ENCODE peak calls at places on chromosomes 6 and 20, in four cellular contexts. One of them, this sample, is unnamed.

GRCh38 chr20:32036716-32037355 is 15.2 kb upstream of the HCK start:
- DNase-seq in K562: no peak
- DNase-seq in SK-N-SH: no peak
- DNase-seq in WTC11: no peak
- DNase-seq in this sample: no peak

GRCh38 chr6:170174771-170175643 is 115.9 kb downstream of the DLL1 start:
- DNase-seq in K562: no peak
- DNase-seq in SK-N-SH: peak
- DNase-seq in WTC11: no peak
- DNase-seq in this sample: no peak

GRCh38 chr6:15607603-15608002 is 55.2 kb downstream of the DTNBP1 start:
- DNase-seq in K562: no peak
- DNase-seq in SK-N-SH: no peak
- DNase-seq in WTC11: no peak
- DNase-seq in this sample: no peak

GRCh38 chr6:32153835-32154513 is at the start of gene PPT2:
- DNase-seq in K562: peak
- DNase-seq in SK-N-SH: peak
- DNase-seq in WTC11: peak
- DNase-seq in this sample: peak

GRCh38 chr6:125312478-125312877 is 10.7 kb upstream of the HDDC2 start:
- DNase-seq in K562: no peak
- DNase-seq in SK-N-SH: no peak
- DNase-seq in WTC11: no peak
- DNase-seq in this sample: no peak

GRCh38 chr6:74871757-74872156 is 334.1 kb downstream of the COL12A1 start:
- DNase-seq in K562: no peak
- DNase-seq in SK-N-SH: no peak
- DNase-seq in WTC11: no peak
- DNase-seq in this sample: no peak

GRCh38 chr6:39979461-39980328 is 45.4 kb upstream of the MOCS1 start:
- DNase-seq in K562: no peak
- DNase-seq in SK-N-SH: no peak
- DNase-seq in WTC11: no peak
- DNase-seq in this sample: no peak

GRCh38 chr6:11229267-11230043 is 3.0 kb downstream of the NEDD9 start:
- DNase-seq in K562: no peak
- DNase-seq in SK-N-SH: no peak
- DNase-seq in WTC11: peak
- DNase-seq in this sample: no peak

GRCh38 chr20:43188861-43189613 is 669 bp downstream of the PTPRT start:
- DNase-seq in K562: no peak
- DNase-seq in SK-N-SH: peak
- DNase-seq in WTC11: peak
- DNase-seq in this sample: no peak

GRCh38 chr6:56073761-56074160 is 173.6 kb downstream of the COL21A1 start:
- DNase-seq in K562: no peak
- DNase-seq in SK-N-SH: no peak
- DNase-seq in WTC11: no peak
- DNase-seq in this sample: no peak

GRCh38 chr6:126773122-126773805 is 345.2 kb upstream of the RSPO3 start:
- DNase-seq in K562: no peak
- DNase-seq in SK-N-SH: no peak
- DNase-seq in WTC11: no peak
- DNase-seq in this sample: no peak

GRCh38 chr6:47267301-47267700 is 42.4 kb downstream of the TNFRSF21 start:
- DNase-seq in K562: no peak
- DNase-seq in SK-N-SH: no peak
- DNase-seq in WTC11: no peak
- DNase-seq in this sample: no peak

GRCh38 chr6:159616456-159616855 is 76.6 kb downstream of the SOD2 start:
- DNase-seq in K562: no peak
- DNase-seq in SK-N-SH: no peak
- DNase-seq in WTC11: no peak
- DNase-seq in this sample: no peak

GRCh38 chr6:126919947-126920346 is 198.5 kb upstream of the RSPO3 start:
- DNase-seq in K562: no peak
- DNase-seq in SK-N-SH: no peak
- DNase-seq in WTC11: no peak
- DNase-seq in this sample: no peak

GRCh38 chr20:57654998-57655811 is 35.0 kb upstream of the ZBP1 start:
- DNase-seq in K562: no peak
- DNase-seq in SK-N-SH: peak
- DNase-seq in WTC11: peak
- DNase-seq in this sample: no peak

GRCh38 chr6:169254456-169255316 is 1.0 kb upstream of the THBS2 start:
- DNase-seq in K562: no peak
- DNase-seq in SK-N-SH: no peak
- DNase-seq in WTC11: no peak
- DNase-seq in this sample: no peak

GRCh38 chr6:30767158-30767943 is 23.0 kb upstream of the IER3 start:
- DNase-seq in K562: peak
- DNase-seq in SK-N-SH: no peak
- DNase-seq in WTC11: no peak
- DNase-seq in this sample: no peak

GRCh38 chr6:80249897-80250296 is 143.4 kb downstream of the BCKDHB start:
- DNase-seq in K562: no peak
- DNase-seq in SK-N-SH: no peak
- DNase-seq in WTC11: no peak
- DNase-seq in this sample: no peak

GRCh38 chr6:15987569-15987968 is 141.3 kb upstream of the MYLIP start:
- DNase-seq in K562: peak
- DNase-seq in SK-N-SH: no peak
- DNase-seq in WTC11: no peak
- DNase-seq in this sample: no peak

GRCh38 chr20:44621325-44621724 is 30.2 kb downstream of the ADA start:
- DNase-seq in K562: no peak
- DNase-seq in SK-N-SH: no peak
- DNase-seq in WTC11: no peak
- DNase-seq in this sample: no peak

GRCh38 chr20:10581823-10582222 is 92.0 kb downstream of the JAG1 start:
- DNase-seq in K562: no peak
- DNase-seq in SK-N-SH: no peak
- DNase-seq in WTC11: no peak
- DNase-seq in this sample: peak

GRCh38 chr6:7050911-7051779 is 56.6 kb upstream of the RREB1 start:
- DNase-seq in K562: no peak
- DNase-seq in SK-N-SH: no peak
- DNase-seq in WTC11: peak
- DNase-seq in this sample: no peak

GRCh38 chr20:21981179-21981578 is 275.7 kb downstream of the PAX1 start:
- DNase-seq in K562: no peak
- DNase-seq in SK-N-SH: no peak
- DNase-seq in WTC11: no peak
- DNase-seq in this sample: no peak

GRCh38 chr6:54083301-54083700 is 27.9 kb upstream of the MLIP start:
- DNase-seq in K562: no peak
- DNase-seq in SK-N-SH: no peak
- DNase-seq in WTC11: no peak
- DNase-seq in this sample: no peak

GRCh38 chr6:138115877-138116660 is 8.8 kb upstream of the PERP start:
- DNase-seq in K562: peak
- DNase-seq in SK-N-SH: peak
- DNase-seq in WTC11: peak
- DNase-seq in this sample: peak

GRCh38 chr20:15708984-15709598 is 864.2 kb downstream of the KIF16B start:
- DNase-seq in K562: peak
- DNase-seq in SK-N-SH: peak
- DNase-seq in WTC11: peak
- DNase-seq in this sample: peak

GRCh38 chr20:11851646-11852045 is 66.0 kb upstream of the BTBD3 start:
- DNase-seq in K562: no peak
- DNase-seq in SK-N-SH: no peak
- DNase-seq in WTC11: no peak
- DNase-seq in this sample: no peak

GRCh38 chr6:27275025-27275956 is 27.8 kb downstream of the PRSS16 start:
- DNase-seq in K562: peak
- DNase-seq in SK-N-SH: peak
- DNase-seq in WTC11: peak
- DNase-seq in this sample: no peak

DNA sequence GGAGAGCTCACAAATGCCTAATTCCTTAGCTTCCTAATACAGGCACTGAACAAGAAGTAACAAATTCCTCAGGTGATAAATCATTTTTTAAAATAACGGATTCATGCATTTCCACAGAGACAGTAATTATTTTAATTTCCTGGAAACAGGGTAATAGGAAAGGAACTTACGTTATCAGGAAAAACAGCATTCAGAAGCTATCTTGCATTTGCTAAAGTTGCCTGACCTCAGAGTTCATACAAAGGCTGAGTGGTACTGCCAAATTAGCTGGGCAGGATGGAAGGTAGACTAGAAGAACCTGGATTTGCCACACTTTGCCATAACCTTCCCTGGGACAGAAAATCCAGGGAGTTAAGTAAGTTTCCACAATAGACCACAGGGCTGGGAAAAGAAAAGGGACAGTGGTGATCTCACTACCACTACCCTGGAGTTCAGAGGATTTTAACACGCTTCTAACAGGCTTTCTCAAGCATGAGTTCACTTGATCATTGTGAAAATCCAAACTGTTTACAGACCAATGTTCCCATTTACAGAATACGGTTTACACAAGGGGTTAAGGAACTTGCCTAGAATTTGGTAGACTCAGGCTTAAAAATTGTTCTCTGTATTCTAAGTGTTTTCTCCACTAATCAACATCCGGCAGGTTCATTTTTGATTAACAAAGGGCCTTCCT is 57.0 kb downstream of the KIF13A start:
- DNase-seq in K562: peak
- DNase-seq in SK-N-SH: no peak
- DNase-seq in WTC11: no peak
- DNase-seq in this sample: peak
- TF ChIP-seq FOXJ3 in K562: no peak
- TF ChIP-seq FOXJ3 in SK-N-SH: no peak
- TF ChIP-seq FOXJ3 in WTC11: no peak
- TF ChIP-seq FOXJ3 in this sample: peak

DNA sequence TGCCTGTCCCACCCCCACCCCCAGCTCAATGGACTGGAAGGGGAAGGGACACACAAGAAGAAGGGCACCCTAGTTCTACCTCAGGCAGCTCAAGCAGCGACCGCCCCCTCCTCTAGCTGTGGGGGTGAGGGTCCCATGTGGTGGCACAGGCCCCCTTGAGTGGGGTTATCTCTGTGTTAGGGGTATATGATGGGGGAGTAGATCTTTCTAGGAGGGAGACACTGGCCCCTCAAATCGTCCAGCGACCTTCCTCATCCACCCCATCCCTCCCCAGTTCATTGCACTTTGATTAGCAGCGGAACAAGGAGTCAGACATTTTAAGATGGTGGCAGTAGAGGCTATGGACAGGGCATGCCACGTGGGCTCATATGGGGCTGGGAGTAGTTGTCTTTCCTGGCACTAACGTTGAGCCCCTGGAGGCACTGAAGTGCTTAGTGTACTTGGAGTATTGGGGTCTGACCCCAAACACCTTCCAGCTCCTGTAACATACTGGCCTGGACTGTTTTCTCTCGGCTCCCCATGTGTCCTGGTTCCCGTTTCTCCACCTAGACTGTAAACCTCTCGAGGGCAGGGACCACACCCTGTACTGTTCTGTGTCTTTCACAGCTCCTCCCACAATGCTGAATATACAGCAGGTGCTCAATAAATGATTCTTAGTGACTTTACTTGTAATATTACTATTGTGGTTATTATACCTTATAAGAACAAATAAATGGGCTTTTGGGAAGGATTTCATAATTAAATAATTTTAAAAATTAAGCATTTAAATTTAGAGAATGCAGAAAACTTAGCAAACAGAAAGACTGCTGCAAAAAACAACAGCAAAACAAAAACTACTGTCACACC is 8.4 kb downstream of the CDKN1A start:
- DNase-seq in K562: no peak
- DNase-seq in SK-N-SH: no peak
- DNase-seq in WTC11: no peak
- DNase-seq in this sample: no peak
- TF ChIP-seq FOXJ3 in K562: no peak
- TF ChIP-seq FOXJ3 in SK-N-SH: no peak
- TF ChIP-seq FOXJ3 in WTC11: no peak
- TF ChIP-seq FOXJ3 in this sample: no peak

GRCh38 chr6:93412452-93412851 is 6.9 kb downstream of the EPHA7 start:
- DNase-seq in K562: no peak
- DNase-seq in SK-N-SH: no peak
- DNase-seq in WTC11: no peak
- DNase-seq in this sample: no peak

GRCh38 chr6:93403390-93403789 is 16.0 kb downstream of the EPHA7 start:
- DNase-seq in K562: no peak
- DNase-seq in SK-N-SH: no peak
- DNase-seq in WTC11: no peak
- DNase-seq in this sample: no peak

DNA sequence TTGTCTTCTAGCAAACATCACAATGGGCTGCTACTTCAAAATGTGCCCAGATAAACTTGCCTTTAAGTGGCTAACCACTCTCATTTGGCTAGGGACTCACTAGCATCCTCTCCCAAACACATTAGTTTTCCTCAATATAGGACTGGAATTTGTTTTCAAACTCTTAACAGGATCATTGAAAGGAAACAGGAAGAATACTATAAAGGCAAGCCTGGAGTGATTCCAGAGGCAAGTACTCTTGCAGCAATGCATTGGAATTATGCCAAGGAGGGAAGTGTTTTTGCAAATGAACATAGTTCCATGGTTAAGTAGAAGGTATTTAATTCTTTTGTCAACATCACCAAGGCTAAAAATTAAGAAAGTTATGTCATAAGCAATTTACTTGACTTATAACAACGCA is 12.2 kb downstream of the EPHA7 start:
- DNase-seq in K562: no peak
- DNase-seq in SK-N-SH: no peak
- DNase-seq in WTC11: no peak
- DNase-seq in this sample: no peak
- TF ChIP-seq FOXJ3 in K562: no peak
- TF ChIP-seq FOXJ3 in SK-N-SH: no peak
- TF ChIP-seq FOXJ3 in WTC11: no peak
- TF ChIP-seq FOXJ3 in this sample: no peak

DNA sequence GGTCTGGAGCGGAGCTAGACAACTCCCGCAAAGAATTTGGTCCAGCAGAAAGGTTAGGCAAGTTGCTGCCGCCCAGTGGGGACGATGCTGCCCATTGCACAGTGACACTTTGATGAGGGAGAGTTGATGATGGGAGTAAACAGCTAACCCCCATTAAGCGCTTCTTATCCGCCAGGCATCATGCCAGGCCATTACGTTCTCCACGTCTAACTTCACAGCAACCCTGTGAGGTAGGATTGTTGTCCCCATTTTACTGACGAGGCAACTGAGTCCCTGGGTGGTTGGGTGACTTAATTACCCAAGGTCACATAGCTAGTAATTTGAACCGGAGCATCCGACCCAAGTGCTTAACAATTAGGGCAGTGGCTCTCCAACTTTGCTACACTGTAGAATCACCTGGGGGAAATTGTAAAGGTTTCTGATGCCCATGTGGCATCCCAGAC is 731 bp downstream of the RALGAPB start:
- DNase-seq in K562: peak
- DNase-seq in SK-N-SH: no peak
- DNase-seq in WTC11: no peak
- DNase-seq in this sample: peak
- TF ChIP-seq FOXJ3 in K562: no peak
- TF ChIP-seq FOXJ3 in SK-N-SH: no peak
- TF ChIP-seq FOXJ3 in WTC11: no peak
- TF ChIP-seq FOXJ3 in this sample: no peak

GRCh38 chr20:7379621-7380220 is 560.5 kb downstream of the HAO1 start:
- DNase-seq in K562: no peak
- DNase-seq in SK-N-SH: no peak
- DNase-seq in WTC11: no peak
- DNase-seq in this sample: no peak
- TF ChIP-seq FOXJ3 in K562: no peak
- TF ChIP-seq FOXJ3 in SK-N-SH: no peak
- TF ChIP-seq FOXJ3 in WTC11: no peak
- TF ChIP-seq FOXJ3 in this sample: no peak

GRCh38 chr6:82781805-82782204 is 283.8 kb downstream of the UBE3D start:
- DNase-seq in K562: no peak
- DNase-seq in SK-N-SH: no peak
- DNase-seq in WTC11: no peak
- DNase-seq in this sample: no peak
- TF ChIP-seq FOXJ3 in K562: no peak
- TF ChIP-seq FOXJ3 in SK-N-SH: no peak
- TF ChIP-seq FOXJ3 in WTC11: no peak
- TF ChIP-seq FOXJ3 in this sample: no peak

This sample was measured in HepG2.